ENCODE peak calls at places on chromosomes 13 and 19, in seven cellular contexts. C, V, N, Y, F, P and R are unnamed samples.

GRCh38 chr13:109924376-109924775 is 138.0 kb upstream of the IRS2 start:
- DNase-seq in C (no peak), V (no peak), N (no peak), Y (no peak), F (no peak), P (no peak), R (no peak)

GRCh38 chr13:86020350-86021002 is 221.3 kb upstream of the SLITRK6 start:
- DNase-seq in C (no peak), V (peak), N (no peak), Y (no peak), F (no peak), P (no peak), R (peak)

GRCh38 chr19:45484273-45484945 is 12.4 kb downstream of the RTN2 start:
- DNase-seq in C (no peak), V (no peak), N (no peak), Y (no peak), F (no peak), P (no peak), R (no peak)

GRCh38 chr13:95858286-95859075 is 181.5 kb downstream of the DNAJC3 start:
- DNase-seq in C (no peak), V (no peak), N (no peak), Y (no peak), F (no peak), P (no peak), R (no peak)

GRCh38 chr19:38977445-38978314 is 2.1 kb upstream of the FBXO17 start:
- DNase-seq in C (no peak), V (no peak), N (no peak), Y (no peak), F (no peak), P (no peak), R (peak)

GRCh38 chr19:53867225-53868090 is at the start of gene MYADM:
- DNase-seq in C (peak), V (peak), N (peak), Y (peak), F (peak), P (peak), R (peak)

GRCh38 chr19:42284066-42284501 is 15.0 kb downstream of the CIC start:
- DNase-seq in C (peak), V (no peak), N (no peak), Y (peak), F (no peak), P (no peak), R (no peak)

GRCh38 chr13:41457589-41458186 is 338 bp downstream of the RGCC start:
- DNase-seq in C (no peak), V (no peak), N (no peak), Y (peak), F (no peak), P (no peak), R (no peak)

GRCh38 chr19:29805026-29805925 is 6.5 kb upstream of the CCNE1 start:
- DNase-seq in C (peak), V (no peak), N (no peak), Y (no peak), F (no peak), P (no peak), R (no peak)

GRCh38 chr19:41339936-41340335 is 13.8 kb downstream of the TGFB1 start:
- DNase-seq in C (no peak), V (no peak), N (no peak), Y (peak), F (no peak), P (no peak), R (no peak)

GRCh38 chr13:91576590-91576989 is 178.2 kb downstream of the GPC5 start:
- DNase-seq in C (no peak), V (no peak), N (no peak), Y (peak), F (no peak), P (no peak), R (no peak)

GRCh38 chr13:79393564-79394249 is 12.3 kb downstream of the RBM26 start:
- DNase-seq in C (no peak), V (no peak), N (no peak), Y (no peak), F (no peak), P (peak), R (no peak)

GRCh38 chr19:5078179-5078578 is 109.3 kb downstream of the KDM4B start:
- DNase-seq in C (no peak), V (no peak), N (no peak), Y (no peak), F (no peak), P (no peak), R (no peak)

GRCh38 chr19:11745871-11746270 is 7.1 kb upstream of the ZNF823 start:
- DNase-seq in C (no peak), V (no peak), N (no peak), Y (no peak), F (peak), P (no peak), R (no peak)

GRCh38 chr13:46679369-46680180 is 117.4 kb downstream of the ESD start:
- DNase-seq in C (no peak), V (no peak), N (no peak), Y (no peak), F (no peak), P (no peak), R (no peak)

GRCh38 chr13:20142927-20143480 is 17.8 kb downstream of the GJA3 start:
- DNase-seq in C (no peak), V (no peak), N (no peak), Y (no peak), F (no peak), P (no peak), R (no peak)

GRCh38 chr19:6210721-6211600 is 68.8 kb downstream of the MLLT1 start:
- DNase-seq in C (peak), V (no peak), N (no peak), Y (no peak), F (no peak), P (no peak), R (no peak)

GRCh38 chr13:45817833-45818232 is 33.7 kb downstream of the SIAH3 start:
- DNase-seq in C (no peak), V (no peak), N (no peak), Y (peak), F (no peak), P (no peak), R (no peak)

GRCh38 chr13:33207616-33207964 is 78.0 kb downstream of the STARD13 start:
- DNase-seq in C (no peak), V (no peak), N (no peak), Y (no peak), F (no peak), P (no peak), R (peak)

GRCh38 chr19:4063369-4064072 is 3.2 kb downstream of the ZBTB7A start:
- DNase-seq in C (no peak), V (no peak), N (no peak), Y (peak), F (no peak), P (no peak), R (no peak)

GRCh38 chr13:77749481-77749880 is 52.0 kb downstream of the SLAIN1 start:
- DNase-seq in C (no peak), V (peak), N (no peak), Y (no peak), F (no peak), P (no peak), R (no peak)

GRCh38 chr19:3061214-3062161 is 807 bp downstream of the TLE5 start:
- DNase-seq in C (peak), V (no peak), N (no peak), Y (no peak), F (no peak), P (no peak), R (no peak)

GRCh38 chr13:99796175-99796819 is 175.3 kb downstream of the ZIC5 start:
- DNase-seq in C (no peak), V (peak), N (no peak), Y (peak), F (no peak), P (no peak), R (no peak)

GRCh38 chr19:45981350-45981749 is 7.7 kb upstream of the NOVA2 start:
- DNase-seq in C (no peak), V (no peak), N (no peak), Y (peak), F (no peak), P (no peak), R (no peak)

GRCh38 chr13:111448504-111448903 is 128.1 kb downstream of the TEX29 start:
- DNase-seq in C (no peak), V (no peak), N (no peak), Y (no peak), F (no peak), P (no peak), R (no peak)

GRCh38 chr13:97101912-97102311 is 107.6 kb upstream of the OXGR1 start:
- DNase-seq in C (no peak), V (no peak), N (no peak), Y (no peak), F (no peak), P (no peak), R (no peak)

GRCh38 chr13:97422118-97423054 is 11.6 kb upstream of the RAP2A start:
- DNase-seq in C (no peak), V (no peak), N (no peak), Y (no peak), F (no peak), P (no peak), R (no peak)

GRCh38 chr19:31297991-31298390 is 51.2 kb downstream of the TSHZ3 start:
- DNase-seq in C (no peak), V (no peak), N (no peak), Y (no peak), F (no peak), P (no peak), R (no peak)

GRCh38 chr19:7397687-7398086 is 49.0 kb downstream of the ARHGEF18 start:
- DNase-seq in C (no peak), V (no peak), N (no peak), Y (no peak), F (peak), P (no peak), R (peak)

GRCh38 chr13:48655291-48655690 is 1.6 kb downstream of the CYSLTR2 start:
- DNase-seq in C (no peak), V (no peak), N (no peak), Y (no peak), F (no peak), P (no peak), R (no peak)

DNA sequence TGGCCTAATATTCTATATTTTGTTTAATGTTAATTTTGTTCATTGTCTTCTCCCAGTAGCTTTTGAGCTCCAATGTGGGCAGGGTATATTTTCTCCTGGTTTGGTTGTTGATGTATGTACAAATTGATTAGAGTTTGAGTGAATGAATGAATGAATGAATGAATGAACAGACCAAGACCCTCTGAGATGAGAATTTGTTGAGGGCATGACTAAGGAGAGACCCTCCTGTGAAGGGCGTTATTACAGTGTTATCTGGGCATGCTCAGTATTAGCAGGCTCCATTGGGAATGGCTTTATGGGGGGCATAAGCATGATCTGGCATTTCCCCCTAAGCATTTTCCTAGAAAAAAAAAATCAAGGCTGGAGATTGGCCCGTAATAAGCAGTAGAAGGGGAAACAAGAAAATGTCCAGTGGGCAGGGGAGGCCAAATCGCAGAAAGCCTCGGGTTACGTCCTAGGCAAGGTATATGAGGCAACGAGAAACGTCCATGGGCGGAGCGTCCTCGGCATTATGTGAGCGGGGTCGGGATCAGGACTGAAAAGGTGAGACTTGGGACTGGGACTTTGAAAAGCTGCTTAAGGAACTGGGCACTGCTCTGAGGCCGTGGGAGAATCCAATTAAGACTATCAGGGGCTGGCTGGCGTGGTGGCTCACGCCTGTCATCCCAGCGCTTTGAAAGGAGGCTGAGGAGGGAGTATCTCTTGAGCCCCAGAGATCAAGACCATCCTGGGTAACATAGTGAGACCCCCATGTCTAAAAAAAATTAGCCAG is 904 bp upstream of the ARHGAP33 start:
- DNase-seq in C (peak), V (no peak), N (no peak), Y (peak), F (no peak), P (no peak), R (no peak)
- H3K27ac ChIP-seq in C (no peak), V (no peak), N (no peak), Y (no peak), F (no peak), P (no peak), R (no peak)

DNA sequence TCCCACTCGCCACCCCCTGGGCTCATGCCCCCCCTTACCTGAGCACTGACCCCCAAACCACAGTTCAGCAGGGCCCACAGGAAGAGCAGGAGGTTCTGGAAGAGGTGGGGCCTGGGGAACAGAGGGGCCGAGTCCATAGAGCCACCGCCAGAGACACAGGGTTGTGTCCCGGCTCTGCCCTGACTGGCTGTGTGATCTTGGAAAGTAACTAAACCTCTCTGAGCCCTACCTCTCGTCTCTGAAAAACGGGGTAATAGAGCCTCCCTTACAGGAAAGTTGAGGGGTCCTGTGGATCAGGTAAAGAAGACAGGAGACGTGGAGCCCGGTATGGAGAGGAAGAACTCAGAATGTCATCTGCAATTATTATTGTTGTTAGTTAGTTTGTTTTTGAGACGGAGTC is 2.0 kb downstream of the ADAMTSL5 start:
- DNase-seq in C (no peak), V (no peak), N (no peak), Y (no peak), F (no peak), P (no peak), R (no peak)
- H3K27ac ChIP-seq in C (no peak), V (no peak), N (no peak), Y (no peak), F (no peak), P (peak), R (no peak)

GRCh38 chr19:9786342-9786741 is 17.8 kb upstream of the ZNF846 start:
- DNase-seq in C (no peak), V (no peak), N (no peak), Y (peak), F (no peak), P (no peak), R (no peak)
- H3K27ac ChIP-seq in C (peak), V (no peak), N (peak), Y (peak), F (no peak), P (peak), R (peak)

DNA sequence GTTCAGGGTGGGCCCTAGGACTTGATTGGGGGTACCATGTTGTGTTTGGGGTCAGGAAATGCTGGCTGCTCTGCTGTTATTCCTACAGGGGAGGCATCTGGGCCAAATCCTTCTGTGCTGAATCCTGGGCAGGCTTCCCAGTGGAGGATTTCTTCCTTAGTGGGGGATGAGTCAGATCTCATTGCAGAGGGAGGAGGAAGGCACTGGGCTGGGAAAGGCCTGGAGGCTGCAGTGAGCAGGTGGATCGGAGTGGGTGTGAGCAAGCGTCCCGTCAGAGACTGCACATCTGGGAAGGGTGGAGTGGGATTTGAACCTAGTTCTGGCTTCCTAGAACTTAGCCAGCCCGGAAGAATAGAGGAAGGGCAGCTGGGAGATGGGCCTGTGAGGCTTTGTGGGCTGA is 11.5 kb downstream of the CCDC124 start:
- DNase-seq in C (no peak), V (no peak), N (no peak), Y (no peak), F (no peak), P (no peak), R (peak)
- H3K27ac ChIP-seq in C (no peak), V (no peak), N (no peak), Y (no peak), F (no peak), P (peak), R (no peak)